ENCODE peak calls at places on chromosomes 1 and 21, in four cellular contexts. One of them, this sample, is unnamed.

GRCh38 chr1:93751391-93752250 is 70.0 kb upstream of the BCAR3 start:
- DNase-seq in epithelial cell of esophagus: no peak
- DNase-seq in retinal pigment epithelial cell: no peak
- DNase-seq in breast epithelium: no peak
- DNase-seq in this sample: no peak

GRCh38 chr21:28464988-28465387 is 527.7 kb downstream of the LTN1 start:
- DNase-seq in epithelial cell of esophagus: no peak
- DNase-seq in retinal pigment epithelial cell: no peak
- DNase-seq in breast epithelium: no peak
- DNase-seq in this sample: no peak

GRCh38 chr1:151831605-151832004 is at the start of gene RORC:
- DNase-seq in retinal pigment epithelial cell: no peak
- DNase-seq in breast epithelium: peak
- DNase-seq in epithelial cell of esophagus: no peak
- DNase-seq in this sample: no peak

GRCh38 chr1:184677344-184677743 is 77.3 kb downstream of the EDEM3 start:
- DNase-seq in retinal pigment epithelial cell: no peak
- DNase-seq in breast epithelium: no peak
- DNase-seq in epithelial cell of esophagus: no peak
- DNase-seq in this sample: no peak

GRCh38 chr21:41460578-41461527 is 34.8 kb downstream of the MX1 start:
- DNase-seq in epithelial cell of esophagus: peak
- DNase-seq in breast epithelium: peak
- DNase-seq in retinal pigment epithelial cell: no peak
- DNase-seq in this sample: no peak

GRCh38 chr1:229874150-229874549 is 192.9 kb upstream of the GALNT2 start:
- DNase-seq in epithelial cell of esophagus: peak
- DNase-seq in breast epithelium: no peak
- DNase-seq in retinal pigment epithelial cell: no peak
- DNase-seq in this sample: no peak

GRCh38 chr1:86201321-86201720 is 44.7 kb upstream of the COL24A1 start:
- DNase-seq in breast epithelium: no peak
- DNase-seq in retinal pigment epithelial cell: no peak
- DNase-seq in epithelial cell of esophagus: no peak
- DNase-seq in this sample: no peak

GRCh38 chr1:52518962-52519361 is 33.9 kb downstream of the TUT4 start:
- DNase-seq in epithelial cell of esophagus: peak
- DNase-seq in breast epithelium: no peak
- DNase-seq in retinal pigment epithelial cell: no peak
- DNase-seq in this sample: no peak

GRCh38 chr1:167454929-167455785 is 63.2 kb downstream of the CD247 start:
- DNase-seq in breast epithelium: no peak
- DNase-seq in retinal pigment epithelial cell: no peak
- DNase-seq in epithelial cell of esophagus: peak
- DNase-seq in this sample: no peak

GRCh38 chr1:100816049-100816448 is 78.6 kb downstream of the EXTL2 start:
- DNase-seq in epithelial cell of esophagus: no peak
- DNase-seq in retinal pigment epithelial cell: no peak
- DNase-seq in breast epithelium: no peak
- DNase-seq in this sample: no peak

GRCh38 chr1:157798211-157798610 is 21.3 kb upstream of the FCRL2 start:
- DNase-seq in retinal pigment epithelial cell: no peak
- DNase-seq in epithelial cell of esophagus: peak
- DNase-seq in breast epithelium: no peak
- DNase-seq in this sample: no peak

GRCh38 chr1:110647254-110647891 is 27.4 kb downstream of the KCNA3 start:
- DNase-seq in breast epithelium: no peak
- DNase-seq in retinal pigment epithelial cell: no peak
- DNase-seq in epithelial cell of esophagus: no peak
- DNase-seq in this sample: no peak

GRCh38 chr1:109470245-109470644 is 3.9 kb downstream of the SYPL2 start:
- DNase-seq in epithelial cell of esophagus: no peak
- DNase-seq in retinal pigment epithelial cell: no peak
- DNase-seq in breast epithelium: no peak
- DNase-seq in this sample: no peak

GRCh38 chr1:99642053-99642452 is 3.9 kb upstream of the PALMD start:
- DNase-seq in retinal pigment epithelial cell: no peak
- DNase-seq in breast epithelium: no peak
- DNase-seq in epithelial cell of esophagus: no peak
- DNase-seq in this sample: no peak

GRCh38 chr1:8189931-8190483 is 127.9 kb upstream of the SLC45A1 start:
- DNase-seq in epithelial cell of esophagus: no peak
- DNase-seq in retinal pigment epithelial cell: no peak
- DNase-seq in breast epithelium: no peak
- DNase-seq in this sample: no peak

GRCh38 chr1:237041795-237042466 is at the start of gene RYR2:
- DNase-seq in epithelial cell of esophagus: peak
- DNase-seq in retinal pigment epithelial cell: no peak
- DNase-seq in breast epithelium: no peak
- DNase-seq in this sample: no peak

GRCh38 chr1:31663622-31664452 is 19.2 kb upstream of the PEF1 start:
- DNase-seq in retinal pigment epithelial cell: no peak
- DNase-seq in breast epithelium: peak
- DNase-seq in epithelial cell of esophagus: peak
- DNase-seq in this sample: no peak

GRCh38 chr1:28365864-28366263 is 3.7 kb upstream of the PHACTR4 start:
- DNase-seq in breast epithelium: no peak
- DNase-seq in retinal pigment epithelial cell: no peak
- DNase-seq in epithelial cell of esophagus: peak
- DNase-seq in this sample: no peak

GRCh38 chr1:17979815-17980214 is 127.8 kb upstream of the IGSF21 start:
- DNase-seq in epithelial cell of esophagus: no peak
- DNase-seq in retinal pigment epithelial cell: no peak
- DNase-seq in breast epithelium: no peak
- DNase-seq in this sample: no peak

GRCh38 chr1:201539561-201540404 is 856 bp downstream of the NAV1 start:
- DNase-seq in epithelial cell of esophagus: peak
- DNase-seq in breast epithelium: no peak
- DNase-seq in retinal pigment epithelial cell: no peak
- DNase-seq in this sample: no peak

GRCh38 chr1:221712776-221713431 is 29.0 kb downstream of the DUSP10 start:
- DNase-seq in retinal pigment epithelial cell: no peak
- DNase-seq in breast epithelium: no peak
- DNase-seq in epithelial cell of esophagus: no peak
- DNase-seq in this sample: no peak

GRCh38 chr1:36157115-36157903 is 1.3 kb downstream of the MAP7D1 start:
- DNase-seq in breast epithelium: no peak
- DNase-seq in retinal pigment epithelial cell: no peak
- DNase-seq in epithelial cell of esophagus: no peak
- DNase-seq in this sample: no peak

GRCh38 chr21:44995257-44995941 is 55.6 kb downstream of the SLX9 start:
- DNase-seq in epithelial cell of esophagus: no peak
- DNase-seq in retinal pigment epithelial cell: no peak
- DNase-seq in breast epithelium: no peak
- DNase-seq in this sample: no peak

DNA sequence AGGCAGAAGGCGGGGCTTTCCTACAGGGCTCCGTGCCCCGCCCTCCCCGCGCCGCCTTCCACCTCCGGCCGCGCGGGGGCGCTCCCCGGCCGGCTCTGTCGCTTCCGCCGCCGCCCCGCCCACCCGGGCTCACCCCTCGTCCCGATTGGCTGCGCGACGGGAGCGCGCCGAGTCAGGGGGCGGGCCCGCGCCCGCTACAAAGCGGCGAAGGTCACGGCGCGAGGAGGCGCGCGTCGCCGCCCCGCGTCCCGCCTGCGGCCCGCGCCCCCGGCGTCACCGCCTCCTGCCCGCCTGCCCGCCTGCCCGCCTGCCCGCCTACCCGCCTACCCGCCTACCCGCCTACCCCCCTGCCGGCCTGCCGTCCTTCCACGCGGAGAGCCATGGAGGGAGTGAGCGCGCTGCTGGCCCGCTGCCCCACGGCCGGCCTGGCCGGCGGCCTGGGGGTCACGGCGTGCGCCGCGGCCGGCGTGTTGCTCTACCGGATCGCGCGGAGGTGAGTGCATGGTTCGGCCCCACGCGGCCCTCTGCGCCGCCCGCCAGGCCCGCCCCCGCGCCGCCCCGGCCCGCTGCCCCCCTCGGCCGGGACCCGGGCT is at the start of gene TMEM201:
- DNase-seq in retinal pigment epithelial cell: peak
- DNase-seq in breast epithelium: peak
- DNase-seq in epithelial cell of esophagus: peak
- DNase-seq in this sample: peak
- TF ChIP-seq CTCF in retinal pigment epithelial cell: peak
- TF ChIP-seq CTCF in breast epithelium: peak
- TF ChIP-seq CTCF in epithelial cell of esophagus: peak
- TF ChIP-seq CTCF in this sample: peak

DNA sequence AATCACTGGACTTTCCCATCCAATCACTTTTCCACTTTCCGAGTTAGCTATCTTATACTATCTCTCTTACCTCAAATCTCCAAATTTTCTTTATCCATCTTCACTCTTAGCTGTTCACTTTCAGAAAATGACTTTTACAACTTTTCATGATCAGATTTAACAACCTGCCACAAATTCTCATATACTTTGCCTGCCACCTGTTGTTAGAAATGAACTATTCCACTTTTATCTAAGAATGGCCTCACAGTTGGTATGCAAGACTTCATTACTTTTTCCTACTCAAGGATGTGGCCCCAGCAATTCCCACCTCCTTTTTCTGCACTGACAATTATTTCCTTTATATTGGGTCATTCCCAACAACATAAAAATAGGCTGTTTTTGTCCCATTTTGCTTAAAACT is 93.6 kb upstream of the DEPDC1 start:
- DNase-seq in epithelial cell of esophagus: peak
- DNase-seq in breast epithelium: no peak
- DNase-seq in retinal pigment epithelial cell: no peak
- DNase-seq in this sample: no peak
- TF ChIP-seq CTCF in epithelial cell of esophagus: peak
- TF ChIP-seq CTCF in breast epithelium: no peak
- TF ChIP-seq CTCF in retinal pigment epithelial cell: no peak
- TF ChIP-seq CTCF in this sample: peak

DNA sequence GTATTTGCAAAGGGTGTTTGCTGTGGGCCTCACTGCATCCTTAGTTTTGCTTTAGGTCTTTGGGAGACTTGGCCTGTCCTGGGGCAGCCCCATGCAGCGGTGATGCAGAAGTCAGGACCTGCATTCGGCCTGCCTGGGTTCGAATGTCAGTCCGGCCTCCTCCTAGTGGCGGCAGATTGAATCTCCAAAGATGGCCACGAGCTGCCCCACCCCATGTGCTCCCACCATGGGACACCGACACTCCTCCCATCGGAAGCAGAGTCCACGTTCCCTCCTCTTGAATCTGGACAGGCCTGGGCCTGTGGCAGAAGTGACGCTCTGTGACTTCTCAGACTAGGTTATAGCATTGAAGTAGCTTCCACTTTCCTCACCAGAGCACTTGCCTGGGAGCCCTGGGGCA is 16.3 kb upstream of the NPPB start:
- DNase-seq in epithelial cell of esophagus: no peak
- DNase-seq in breast epithelium: no peak
- DNase-seq in retinal pigment epithelial cell: no peak
- DNase-seq in this sample: no peak
- TF ChIP-seq CTCF in epithelial cell of esophagus: no peak
- TF ChIP-seq CTCF in breast epithelium: no peak
- TF ChIP-seq CTCF in retinal pigment epithelial cell: no peak
- TF ChIP-seq CTCF in this sample: no peak

GRCh38 chr1:24567792-24568388 is 12.0 kb downstream of the NCMAP start:
- DNase-seq in epithelial cell of esophagus: peak
- DNase-seq in breast epithelium: peak
- DNase-seq in retinal pigment epithelial cell: no peak
- DNase-seq in this sample: no peak
- TF ChIP-seq CTCF in epithelial cell of esophagus: peak
- TF ChIP-seq CTCF in breast epithelium: peak
- TF ChIP-seq CTCF in retinal pigment epithelial cell: peak
- TF ChIP-seq CTCF in this sample: peak

GRCh38 chr1:112722601-112723510 is 7.7 kb upstream of the PPM1J start:
- DNase-seq in epithelial cell of esophagus: no peak
- DNase-seq in retinal pigment epithelial cell: peak
- DNase-seq in breast epithelium: no peak
- DNase-seq in this sample: no peak
- TF ChIP-seq CTCF in epithelial cell of esophagus: no peak
- TF ChIP-seq CTCF in retinal pigment epithelial cell: peak
- TF ChIP-seq CTCF in breast epithelium: no peak
- TF ChIP-seq CTCF in this sample: no peak

This sample was measured in esophagus squamous epithelium.